ENCODE peak calls at places on chromosomes 5 and 9, in nine cellular contexts. B, W, N, H, C, Y, S, Q and P are unnamed samples.

GRCh38 chr9:132584616-132585560 is 2.5 kb downstream of the BARHL1 start:
- DNase-seq in B (no peak), W (no peak), N (no peak), H (no peak), C (no peak), Y (peak; percentile 33), S (no peak), Q (no peak), P (peak; percentile 82)

GRCh38 chr5:146516151-146516475 is at the start of gene GPR151:
- DNase-seq in B (no peak), W (no peak), N (no peak), H (no peak), C (no peak), Y (peak; percentile 9), S (peak; percentile 59), Q (no peak), P (no peak)

GRCh38 chr5:176843673-176844072 is 33.3 kb downstream of the UNC5A start:
- DNase-seq in B (no peak), W (no peak), N (no peak), H (no peak), C (no peak), Y (no peak), S (peak; percentile 21), Q (no peak), P (no peak)

GRCh38 chr5:179304466-179304865 is 40.8 kb downstream of the ADAMTS2 start:
- DNase-seq in B (no peak), W (peak; percentile 52), N (no peak), H (no peak), C (peak; percentile 86), Y (peak; percentile 97), S (no peak), Q (no peak), P (no peak)

GRCh38 chr9:134227451-134228411 is 63.4 kb upstream of the RNU6ATAC start:
- DNase-seq in B (no peak), W (no peak), N (no peak), H (no peak), C (no peak), Y (no peak), S (no peak), Q (no peak), P (no peak)

GRCh38 chr5:158676642-158677489 is 422.9 kb downstream of the EBF1 start:
- DNase-seq in B (no peak), W (no peak), N (no peak), H (peak; percentile 61), C (no peak), Y (no peak), S (no peak), Q (no peak), P (no peak)

GRCh38 chr9:8895498-8896224 is 1096.1 kb upstream of the DMAC1 start:
- DNase-seq in B (no peak), W (no peak), N (no peak), H (peak; percentile 62), C (no peak), Y (peak; percentile 16), S (peak; percentile 77), Q (peak; percentile 22), P (peak; percentile 7)

GRCh38 chr9:86987900-86988299 is 40.6 kb upstream of the GAS1 start:
- DNase-seq in B (no peak), W (no peak), N (no peak), H (no peak), C (no peak), Y (no peak), S (no peak), Q (no peak), P (no peak)

GRCh38 chr5:153988510-153988909 is 50.2 kb downstream of the FAM114A2 start:
- DNase-seq in B (no peak), W (no peak), N (no peak), H (no peak), C (no peak), Y (no peak), S (no peak), Q (no peak), P (no peak)

GRCh38 chr5:150022163-150022540 is 21.6 kb downstream of the HMGXB3 start:
- DNase-seq in B (no peak), W (peak; percentile 83), N (no peak), H (no peak), C (peak; percentile 36), Y (peak; percentile 87), S (no peak), Q (peak; percentile 36), P (peak; percentile 74)

GRCh38 chr9:137167752-137168574 is 1.9 kb downstream of the LRRC26 start:
- DNase-seq in B (no peak), W (no peak), N (no peak), H (no peak), C (no peak), Y (no peak), S (peak; percentile 56), Q (no peak), P (no peak)

GRCh38 chr5:9850456-9850855 is 220.3 kb upstream of the TAS2R1 start:
- DNase-seq in B (no peak), W (no peak), N (no peak), H (no peak), C (no peak), Y (no peak), S (no peak), Q (no peak), P (no peak)

GRCh38 chr9:911003-911402 is 65.5 kb upstream of the DMRT3 start:
- DNase-seq in B (no peak), W (no peak), N (no peak), H (no peak), C (no peak), Y (no peak), S (peak; percentile 42), Q (no peak), P (no peak)

GRCh38 chr9:87223397-87224246 is 274.0 kb upstream of the DAPK1 start:
- DNase-seq in B (peak; percentile 10), W (no peak), N (no peak), H (no peak), C (peak; percentile 22), Y (peak; percentile 33), S (no peak), Q (peak; percentile 12), P (no peak)

GRCh38 chr9:114899461-114899860 is 30.9 kb downstream of the TNFSF8 start:
- DNase-seq in B (no peak), W (no peak), N (no peak), H (no peak), C (no peak), Y (peak; percentile 16), S (no peak), Q (no peak), P (no peak)

GRCh38 chr5:122870219-122870856 is 24.9 kb downstream of the SNX24 start:
- DNase-seq in B (no peak), W (peak; percentile 27), N (no peak), H (no peak), C (peak; percentile 29), Y (peak; percentile 56), S (no peak), Q (no peak), P (no peak)

GRCh38 chr5:131952286-131952857 is 6.9 kb upstream of the MEIKIN start:
- DNase-seq in B (no peak), W (no peak), N (no peak), H (peak; percentile 60), C (no peak), Y (peak; percentile 1), S (no peak), Q (no peak), P (no peak)

GRCh38 chr9:113536166-113536482 is 72.6 kb downstream of the RGS3 start:
- DNase-seq in B (no peak), W (no peak), N (no peak), H (no peak), C (no peak), Y (no peak), S (no peak), Q (no peak), P (no peak)

GRCh38 chr9:2597483-2597882 is 24.1 kb upstream of the VLDLR start:
- DNase-seq in B (no peak), W (no peak), N (no peak), H (peak; percentile 14), C (no peak), Y (peak; percentile 2), S (peak; percentile 90), Q (no peak), P (no peak)

GRCh38 chr5:117812866-117813265 is 1175.5 kb downstream of the DTWD2 start:
- DNase-seq in B (no peak), W (no peak), N (no peak), H (no peak), C (no peak), Y (no peak), S (no peak), Q (no peak), P (no peak)

GRCh38 chr9:27432308-27432707 is 91.8 kb upstream of the IFNK start:
- DNase-seq in B (no peak), W (no peak), N (no peak), H (no peak), C (no peak), Y (no peak), S (no peak), Q (no peak), P (no peak)

GRCh38 chr5:166845044-166845443 is 1446.4 kb upstream of the WWC1 start:
- DNase-seq in B (no peak), W (no peak), N (no peak), H (no peak), C (no peak), Y (no peak), S (no peak), Q (peak; percentile 34), P (peak; percentile 2)

GRCh38 chr9:133207021-133207531 is 2.0 kb downstream of the OBP2B start:
- DNase-seq in B (no peak), W (no peak), N (no peak), H (no peak), C (no peak), Y (no peak), S (no peak), Q (no peak), P (no peak)

GRCh38 chr5:61916621-61917620 is 389.1 kb upstream of the KIF2A start:
- DNase-seq in B (no peak), W (no peak), N (no peak), H (no peak), C (no peak), Y (peak; percentile 1), S (peak; percentile 92), Q (no peak), P (no peak)

GRCh38 chr5:36944607-36945225 is 68.1 kb downstream of the NIPBL start:
- DNase-seq in B (no peak), W (peak; percentile 54), N (no peak), H (peak; percentile 79), C (no peak), Y (peak; percentile 76), S (peak; percentile 76), Q (peak; percentile 64), P (peak; percentile 12)

GRCh38 chr5:52603742-52604141 is 184.0 kb upstream of the ITGA1 start:
- DNase-seq in B (no peak), W (no peak), N (no peak), H (no peak), C (no peak), Y (no peak), S (no peak), Q (no peak), P (no peak)

GRCh38 chr5:38338455-38338854 is 80.1 kb downstream of the EGFLAM start:
- DNase-seq in B (no peak), W (no peak), N (no peak), H (no peak), C (no peak), Y (no peak), S (no peak), Q (no peak), P (no peak)

GRCh38 chr5:169803077-169803981 is 166.3 kb downstream of the DOCK2 start:
- DNase-seq in B (no peak), W (peak; percentile 99), N (no peak), H (no peak), C (peak; percentile 85), Y (peak; percentile 100), S (no peak), Q (no peak), P (no peak)

GRCh38 chr5:79878131-79878630 is 112.9 kb downstream of the MTX3 start:
- DNase-seq in B (no peak), W (no peak), N (no peak), H (no peak), C (no peak), Y (no peak), S (no peak), Q (no peak), P (no peak)

GRCh38 chr5:132489871-132490483 is 596 bp downstream of the IRF1 start:
- DNase-seq in B (no peak), W (no peak), N (peak; percentile 67), H (no peak), C (peak; percentile 83), Y (peak; percentile 43), S (peak; percentile 46), Q (peak; percentile 31), P (no peak)

GRCh38 chr9:105475302-105475701 is 27.5 kb downstream of the FSD1L start:
- DNase-seq in B (no peak), W (peak; percentile 41), N (no peak), H (no peak), C (peak; percentile 7), Y (peak; percentile 64), S (peak; percentile 33), Q (no peak), P (peak; percentile 20)